ENCODE peak calls at places on chromosomes 7 and 10, in ten cellular contexts. O, P, S, W, Z, F, G, B, V and M are unnamed samples.

GRCh38 chr7:67406941-67407340 is 410.3 kb downstream of the TYW1 start:
- DNase-seq in O (no peak), P (no peak), S (no peak), W (no peak), Z (no peak), F (no peak), G (no peak), B (no peak), V (no peak), M (no peak)

GRCh38 chr10:112383325-112383724 is 9.4 kb downstream of the ACSL5 start:
- DNase-seq in O (no peak), P (no peak), S (no peak), W (no peak), Z (no peak), F (no peak), G (peak), B (peak), V (peak), M (no peak)

GRCh38 chr7:140159487-140159886 is 17.3 kb downstream of the KDM7A start:
- DNase-seq in O (no peak), P (no peak), S (no peak), W (no peak), Z (no peak), F (no peak), G (peak), B (no peak), V (peak), M (no peak)

GRCh38 chr7:26512737-26513136 is 221.1 kb downstream of the SNX10 start:
- DNase-seq in O (no peak), P (no peak), S (no peak), W (no peak), Z (no peak), F (no peak), G (no peak), B (no peak), V (no peak), M (no peak)

GRCh38 chr10:25547391-25547790 is 372.6 kb downstream of the GPR158 start:
- DNase-seq in O (no peak), P (no peak), S (no peak), W (no peak), Z (no peak), F (no peak), G (peak), B (no peak), V (no peak), M (no peak)

GRCh38 chr7:151676759-151677158 is 157.1 kb upstream of the RHEB start:
- DNase-seq in O (no peak), P (no peak), S (no peak), W (no peak), Z (no peak), F (no peak), G (no peak), B (no peak), V (no peak), M (no peak)

GRCh38 chr7:108097703-108098102 is 32.5 kb downstream of the LAMB4 start:
- DNase-seq in O (no peak), P (no peak), S (peak), W (no peak), Z (no peak), F (no peak), G (no peak), B (peak), V (no peak), M (no peak)

GRCh38 chr10:84946984-84947383 is 618.6 kb downstream of the CCSER2 start:
- DNase-seq in O (no peak), P (no peak), S (no peak), W (no peak), Z (no peak), F (no peak), G (no peak), B (no peak), V (no peak), M (no peak)

GRCh38 chr10:14547826-14548225 is 217.1 kb upstream of the FRMD4A start:
- DNase-seq in O (no peak), P (no peak), S (no peak), W (no peak), Z (no peak), F (no peak), G (no peak), B (no peak), V (no peak), M (no peak)

GRCh38 chr7:100493476-100494264 is 9.9 kb downstream of the NYAP1 start:
- DNase-seq in O (peak), P (no peak), S (peak), W (no peak), Z (no peak), F (no peak), G (peak), B (no peak), V (peak), M (peak)

GRCh38 chr7:100827330-100828226 is at the start of gene EPHB4:
- DNase-seq in O (no peak), P (no peak), S (no peak), W (no peak), Z (peak), F (peak), G (peak), B (peak), V (peak), M (no peak)

GRCh38 chr10:7671121-7671520 is 4.4 kb upstream of the ITIH5 start:
- DNase-seq in O (no peak), P (no peak), S (no peak), W (no peak), Z (no peak), F (no peak), G (no peak), B (no peak), V (peak), M (no peak)

GRCh38 chr10:108180883-108181282 is 1016.4 kb upstream of the SORCS1 start:
- DNase-seq in O (no peak), P (no peak), S (no peak), W (no peak), Z (no peak), F (no peak), G (peak), B (peak), V (peak), M (no peak)

GRCh38 chr10:100883322-100883821 is 29.4 kb upstream of the SLF2 start:
- DNase-seq in O (no peak), P (no peak), S (no peak), W (no peak), Z (no peak), F (no peak), G (no peak), B (no peak), V (no peak), M (no peak)

GRCh38 chr7:55004579-55004978 is 14.2 kb upstream of the EGFR start:
- DNase-seq in O (no peak), P (no peak), S (no peak), W (no peak), Z (no peak), F (no peak), G (no peak), B (no peak), V (no peak), M (no peak)

GRCh38 chr10:3465406-3465891 is 292.9 kb upstream of the PITRM1 start:
- DNase-seq in O (no peak), P (no peak), S (no peak), W (no peak), Z (no peak), F (no peak), G (peak), B (no peak), V (peak), M (no peak)

GRCh38 chr7:73528204-73528603 is 6.1 kb upstream of the BAZ1B start:
- DNase-seq in O (no peak), P (no peak), S (no peak), W (no peak), Z (no peak), F (no peak), G (no peak), B (no peak), V (no peak), M (no peak)

GRCh38 chr10:75646931-75647330 is 215.5 kb downstream of the LRMDA start:
- DNase-seq in O (no peak), P (no peak), S (no peak), W (no peak), Z (no peak), F (no peak), G (no peak), B (no peak), V (no peak), M (no peak)

GRCh38 chr10:104291439-104291951 is 22.5 kb downstream of the GSTO2 start:
- DNase-seq in O (peak), P (peak), S (peak), W (no peak), Z (no peak), F (peak), G (peak), B (peak), V (peak), M (peak)

GRCh38 chr10:49415109-49415508 is 19.2 kb upstream of the DRGX start:
- DNase-seq in O (no peak), P (no peak), S (no peak), W (no peak), Z (no peak), F (no peak), G (no peak), B (no peak), V (no peak), M (no peak)

GRCh38 chr10:22456486-22456885 is 111.2 kb downstream of the SPAG6 start:
- DNase-seq in O (no peak), P (no peak), S (no peak), W (no peak), Z (no peak), F (no peak), G (no peak), B (no peak), V (no peak), M (no peak)

GRCh38 chr10:113540845-113541553 is 11.9 kb upstream of the HABP2 start:
- DNase-seq in O (no peak), P (no peak), S (no peak), W (no peak), Z (no peak), F (no peak), G (no peak), B (no peak), V (peak), M (no peak)

GRCh38 chr10:6347391-6347951 is 144.7 kb downstream of the PFKFB3 start:
- DNase-seq in O (peak), P (peak), S (peak), W (no peak), Z (no peak), F (no peak), G (no peak), B (no peak), V (peak), M (peak)